ENCODE peak calls at places on chromosomes 12 and 14, in eight cellular contexts. H is heart left ventricle, V is lower leg skin, F is HCT116, E is NB4, I is prostate gland, Y is GM12891, T is ovary. D is an unnamed sample.

GRCh38 chr14:67934087-67934486 is 114.5 kb downstream of the RAD51B start:
- DNase-seq in H (peak), I (peak), Y (peak), E (peak), F (peak), T (peak), V (no peak), D (peak)

GRCh38 chr12:57868870-57869609 is 22.5 kb upstream of the CTDSP2 start:
- DNase-seq in H (peak), T (no peak), F (no peak), V (peak), I (no peak), Y (no peak), E (no peak), D (no peak)

GRCh38 chr12:43653917-43654316 is 101.9 kb upstream of the ADAMTS20 start:
- DNase-seq in T (no peak), H (no peak), V (no peak), F (no peak), Y (no peak), E (no peak), I (no peak), D (no peak)

GRCh38 chr12:83826112-83826511 is 1086.5 kb downstream of the SLC6A15 start:
- DNase-seq in F (peak), H (no peak), T (no peak), Y (no peak), I (no peak), E (peak), V (no peak), D (no peak)

GRCh38 chr14:63203618-63204406 is 431 bp upstream of the RHOJ start:
- DNase-seq in Y (no peak), E (peak), F (no peak), I (peak), T (peak), V (peak), H (peak), D (peak)

GRCh38 chr12:77049767-77050353 is 15.5 kb downstream of the E2F7 start:
- DNase-seq in I (peak), F (peak), T (no peak), V (no peak), H (no peak), Y (no peak), E (peak), D (no peak)

GRCh38 chr12:9064201-9064814 is 51.4 kb downstream of the A2M start:
- DNase-seq in I (peak), Y (peak), F (peak), V (peak), E (peak), H (peak), T (peak), D (no peak)

GRCh38 chr12:131892711-131893604 is 1.5 kb upstream of the ULK1 start:
- DNase-seq in E (no peak), F (no peak), Y (no peak), T (no peak), I (no peak), H (no peak), V (peak), D (peak)

GRCh38 chr12:106304001-106304421 is 1.5 kb downstream of the TCP11L2 start:
- DNase-seq in Y (no peak), H (no peak), E (no peak), T (no peak), F (no peak), V (no peak), I (no peak), D (no peak)

GRCh38 chr12:13692332-13692731 is 289.1 kb downstream of the GRIN2B start:
- DNase-seq in V (no peak), T (no peak), Y (no peak), H (no peak), F (no peak), E (no peak), I (no peak), D (no peak)

DNA sequence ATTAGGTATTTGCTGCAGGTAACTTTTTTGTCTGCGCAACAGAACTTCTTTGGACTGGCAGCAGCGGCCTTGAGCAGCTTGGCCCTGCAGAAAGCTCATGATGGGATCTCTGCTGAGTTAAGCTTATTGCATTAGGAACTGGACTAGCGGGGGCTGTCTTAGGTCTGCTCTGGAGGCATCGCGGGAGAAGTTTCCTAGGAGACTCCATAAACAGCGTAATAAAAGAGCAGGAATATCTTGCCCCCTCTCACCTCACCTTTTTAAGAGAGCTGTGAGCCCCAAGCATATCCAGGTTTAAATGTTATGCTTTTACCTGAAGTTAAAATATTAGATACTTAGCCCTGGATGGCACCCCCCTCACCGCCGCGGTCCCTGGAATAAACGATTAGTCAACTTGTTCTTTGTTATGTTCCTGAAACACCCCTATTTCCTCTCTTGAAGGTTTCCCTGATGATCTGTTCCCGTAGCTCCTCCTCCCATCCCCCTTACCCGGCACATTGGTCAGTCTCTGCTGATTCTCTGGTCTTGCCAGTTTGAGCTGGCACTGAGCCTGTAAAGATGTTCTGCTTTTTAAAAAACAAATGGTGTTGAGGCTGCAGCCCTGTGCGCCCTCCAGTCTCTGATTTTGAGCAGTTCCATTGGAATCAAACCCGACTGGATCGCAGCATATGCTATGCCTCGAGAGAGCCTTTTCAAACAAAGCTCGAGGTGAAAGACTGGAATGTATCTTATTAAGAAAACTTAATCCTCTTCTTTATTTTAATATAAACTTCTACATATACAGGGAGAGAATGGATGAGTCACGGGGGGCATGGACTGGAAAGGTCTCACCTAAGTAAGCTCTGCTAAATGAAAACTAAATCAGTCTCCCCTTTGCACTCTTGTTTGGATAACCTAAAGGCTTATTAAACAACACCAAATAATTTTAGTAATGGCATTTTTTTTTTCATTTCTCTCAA is 1.9 kb downstream of the MLXIP start:
- DNase-seq in F (no peak), Y (no peak), T (peak), V (peak), E (peak), H (peak), I (peak), D (peak)
- TF ChIP-seq POLR2A in F (no peak), Y (no peak), T (peak), V (no peak), E (no peak), H (no peak), I (peak), D (no peak)

GRCh38 chr14:21068521-21069387 is 1.4 kb upstream of the ARHGEF40 start:
- DNase-seq in Y (no peak), E (peak), F (peak), I (peak), H (peak), V (peak), T (peak), D (no peak)

GRCh38 chr14:21070610-21071224 is 613 bp downstream of the ARHGEF40 start:
- DNase-seq in E (peak), V (peak), T (peak), H (peak), Y (no peak), I (no peak), F (no peak), D (peak)

GRCh38 chr14:21071225-21072041 is 1.3 kb downstream of the ARHGEF40 start:
- DNase-seq in E (peak), T (peak), V (peak), I (peak), H (peak), Y (peak), F (no peak), D (peak)

GRCh38 chr14:21069388-21070082 is 569 bp upstream of the ARHGEF40 start:
- DNase-seq in I (no peak), H (peak), F (no peak), Y (no peak), E (peak), T (peak), V (peak), D (no peak)

DNA sequence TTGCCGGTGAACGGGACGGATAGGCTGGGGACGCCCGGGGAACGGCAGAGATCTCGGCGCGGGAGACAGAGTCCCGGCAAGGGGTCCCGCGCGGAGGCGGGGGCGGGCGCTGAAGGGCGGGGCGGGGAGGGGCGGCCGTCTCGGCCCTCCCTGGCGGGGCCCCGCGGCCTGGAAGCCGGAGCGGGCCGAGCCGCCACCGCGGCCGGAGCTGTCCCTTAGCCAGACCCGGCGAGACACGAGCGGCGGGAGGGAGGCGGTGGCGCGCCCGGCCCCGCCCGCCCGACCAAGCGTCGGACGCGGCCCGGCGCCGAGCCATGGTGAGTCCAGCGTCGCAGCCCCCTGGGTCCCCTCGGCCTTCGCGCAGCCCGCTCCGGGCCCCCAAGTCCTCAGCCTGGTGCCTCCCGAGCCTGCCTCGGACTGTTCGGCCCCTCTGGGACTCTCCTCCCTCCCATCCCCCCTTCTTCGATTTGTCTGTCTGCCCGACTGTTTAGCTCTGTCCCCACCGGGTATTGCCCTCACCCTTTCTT is at the start of gene ARHGEF40:
- DNase-seq in F (no peak), I (peak), T (no peak), Y (no peak), E (no peak), V (peak), H (peak), D (peak)
- TF ChIP-seq POLR2A in F (no peak), I (peak), T (peak), Y (no peak), E (no peak), V (no peak), H (no peak), D (peak)

GRCh38 chr14:104976198-104977007 is 1.8 kb downstream of the AHNAK2 start:
- DNase-seq in Y (peak), H (peak), F (peak), I (peak), V (peak), T (peak), E (peak), D (peak)
- TF ChIP-seq POLR2A in Y (no peak), H (no peak), F (no peak), I (peak), V (no peak), T (no peak), E (no peak), D (no peak)

GRCh38 chr12:120686690-120687569 is at the start of gene MLEC:
- DNase-seq in V (peak), Y (peak), H (peak), T (peak), I (peak), E (peak), F (peak), D (peak)
- TF ChIP-seq POLR2A in V (no peak), Y (peak), H (no peak), T (peak), I (peak), E (peak), F (peak), D (peak)

GRCh38 chr14:23613242-23614070 is 22.7 kb upstream of the DHRS2 start:
- DNase-seq in V (peak), Y (no peak), H (no peak), E (no peak), T (no peak), I (no peak), F (no peak), D (no peak)
- TF ChIP-seq POLR2A in V (no peak), Y (no peak), H (no peak), E (no peak), T (no peak), I (no peak), F (no peak), D (no peak)

DNA sequence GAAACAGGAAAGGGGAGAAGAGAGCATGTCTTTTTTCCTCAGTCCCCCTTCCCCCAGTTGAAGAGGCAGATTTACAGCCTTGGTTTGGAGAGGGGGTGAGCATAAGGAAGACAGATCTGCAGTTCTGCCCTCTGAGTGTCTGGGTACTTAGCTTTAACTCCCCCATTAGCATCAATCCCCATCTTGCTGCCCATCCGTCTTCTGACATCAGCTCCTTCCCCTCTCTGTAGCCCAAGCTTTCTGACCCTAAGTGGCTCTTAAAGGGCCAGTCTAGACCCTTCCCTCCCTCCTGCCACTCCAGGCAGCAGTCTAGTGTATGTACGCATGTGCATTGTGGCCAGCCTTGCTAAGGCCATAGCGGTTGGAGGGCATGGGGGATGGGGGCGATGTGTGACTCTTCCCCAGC is 7.3 kb downstream of the GPR84 start:
- DNase-seq in F (no peak), H (no peak), E (no peak), V (no peak), T (no peak), I (no peak), Y (no peak), D (no peak)
- TF ChIP-seq POLR2A in F (no peak), H (no peak), E (no peak), V (no peak), T (no peak), I (no peak), Y (no peak), D (no peak)

DNA sequence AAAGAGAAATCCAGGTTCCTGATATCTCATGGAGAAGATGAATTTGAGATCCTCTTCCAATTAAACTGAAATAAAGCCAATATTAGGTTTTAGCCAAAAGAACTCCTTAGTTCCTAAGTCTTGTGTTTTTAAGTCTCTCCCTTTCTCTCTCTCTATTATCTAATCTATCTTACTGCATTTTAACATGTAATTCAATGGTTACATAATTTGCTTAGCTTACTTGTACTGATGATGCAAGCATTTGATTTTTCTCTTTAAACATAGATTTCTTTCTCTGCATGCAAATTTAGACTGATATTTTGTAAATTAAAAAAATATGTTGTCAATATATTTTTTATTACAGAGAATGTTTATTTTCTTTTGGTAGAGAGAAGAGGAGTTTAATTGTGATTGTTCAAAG is 78.2 kb downstream of the MIPOL1 start:
- DNase-seq in I (no peak), H (no peak), E (no peak), T (no peak), V (no peak), Y (no peak), F (no peak), D (no peak)
- TF ChIP-seq POLR2A in I (no peak), H (no peak), E (no peak), T (no peak), V (no peak), Y (no peak), F (no peak), D (no peak)

DNA sequence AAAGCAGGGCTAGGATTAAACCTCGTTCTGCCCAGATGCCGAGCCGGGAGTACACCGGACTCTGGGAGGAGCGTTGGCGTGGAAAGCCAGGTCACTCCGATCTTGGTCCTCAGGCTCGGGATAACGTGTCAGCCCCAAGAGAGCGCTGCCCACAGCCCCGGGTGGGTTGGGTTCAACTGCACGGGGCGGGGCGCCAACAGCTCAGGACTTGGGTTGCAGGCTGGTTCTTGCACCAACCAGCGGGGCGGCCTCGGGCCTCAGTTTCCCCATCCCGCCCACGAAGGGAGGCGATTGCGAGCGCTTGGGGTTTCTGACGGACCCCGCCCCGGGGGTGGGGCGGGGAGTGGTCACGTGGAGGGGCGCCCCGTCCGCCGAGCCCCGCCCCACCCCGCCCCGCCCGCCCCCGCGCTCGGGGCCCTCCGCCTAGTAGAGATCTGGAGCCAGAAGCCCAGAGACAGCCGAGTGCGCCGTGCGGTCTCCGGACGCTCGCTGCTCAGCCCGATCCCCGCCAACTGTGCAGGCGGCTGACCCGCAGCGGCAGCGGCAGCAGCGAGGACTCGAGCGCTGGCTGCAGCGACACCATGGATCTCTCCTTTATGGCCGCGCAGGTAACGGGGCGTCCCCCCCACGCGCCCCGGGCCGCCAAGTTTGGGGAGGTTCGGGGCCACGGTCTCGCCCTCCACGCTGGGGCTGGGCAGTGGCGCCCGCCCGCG is at the start of gene C14orf132:
- DNase-seq in I (peak), T (peak), F (peak), Y (peak), H (peak), E (no peak), V (peak), D (peak)
- TF ChIP-seq POLR2A in I (peak), T (no peak), F (peak), Y (no peak), H (no peak), E (no peak), V (no peak), D (peak)

GRCh38 chr14:101453225-101453624 is 108.1 kb upstream of the DIO3 start:
- DNase-seq in V (no peak), T (no peak), E (no peak), H (no peak), Y (no peak), I (no peak), F (no peak), D (no peak)
- TF ChIP-seq POLR2A in V (no peak), T (no peak), E (no peak), H (no peak), Y (no peak), I (no peak), F (no peak), D (no peak)

DNA sequence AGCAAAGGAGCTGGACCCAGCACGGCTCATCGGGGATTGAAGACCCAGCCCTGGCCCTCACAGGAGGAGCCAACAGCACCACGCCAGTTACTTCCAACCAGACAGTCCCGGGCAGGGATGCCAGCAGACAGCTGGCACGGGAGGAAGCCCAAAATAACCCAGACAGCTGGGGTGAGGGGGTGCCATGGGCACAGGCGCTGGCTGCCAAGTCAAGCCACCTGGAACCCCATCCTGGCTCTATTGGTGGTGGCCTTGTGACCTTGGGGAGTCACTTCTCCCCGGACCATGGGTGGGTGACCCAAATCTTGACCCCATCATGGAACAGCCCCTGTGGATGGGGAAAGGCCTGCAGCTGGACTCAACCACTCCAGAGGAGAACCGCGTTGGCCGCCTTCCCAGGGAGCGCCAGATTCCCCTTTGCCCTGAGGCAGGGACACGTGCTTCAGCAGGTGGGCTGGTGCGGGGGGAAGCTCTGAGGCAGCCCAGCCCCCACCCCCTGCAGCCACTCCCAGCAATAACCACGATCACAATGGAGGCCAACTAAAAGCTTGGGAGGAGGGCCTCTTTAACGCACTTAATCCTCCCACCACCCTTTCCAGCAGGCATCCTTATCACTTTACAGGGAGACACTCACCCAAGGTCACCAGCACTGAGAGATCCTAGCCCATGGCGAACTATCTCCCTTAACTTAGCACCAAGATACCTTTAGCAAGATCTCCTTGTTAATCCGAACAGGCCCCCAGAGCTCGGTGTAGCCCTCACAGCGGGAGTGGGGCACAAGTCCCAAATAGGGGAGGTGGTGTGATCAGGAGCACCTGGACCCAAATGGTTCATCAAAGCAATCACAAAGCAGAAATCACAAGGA is 4.7 kb upstream of the RHOF start:
- DNase-seq in I (no peak), Y (no peak), V (peak), F (no peak), H (peak), E (no peak), T (peak), D (no peak)
- TF ChIP-seq POLR2A in I (no peak), Y (no peak), V (no peak), F (no peak), H (no peak), E (no peak), T (no peak), D (no peak)